ENCODE peak calls at places on chromosomes 1 and 21, in seven cellular contexts. I, T, X, C, N, V and G are unnamed samples.

GRCh38 chr1:172662464-172663109 is 3.7 kb downstream of the FASLG start:
- DNase-seq in I (peak), T (peak), X (peak), C (peak), N (peak), V (no peak), G (peak)

GRCh38 chr21:37407719-37408455 is 41.3 kb downstream of the DYRK1A start:
- DNase-seq in I (peak), T (no peak), X (no peak), C (no peak), N (no peak), V (no peak), G (peak)

GRCh38 chr1:173393655-173393993 is 83.5 kb upstream of the PRDX6 start:
- DNase-seq in I (no peak), T (no peak), X (no peak), C (no peak), N (no peak), V (no peak), G (peak)

GRCh38 chr1:234550341-234551031 is 59.5 kb downstream of the IRF2BP2 start:
- DNase-seq in I (peak), T (no peak), X (peak), C (no peak), N (no peak), V (peak), G (no peak)

GRCh38 chr1:161177936-161178244 is 583 bp upstream of the B4GALT3 start:
- DNase-seq in I (no peak), T (no peak), X (no peak), C (no peak), N (no peak), V (no peak), G (no peak)

GRCh38 chr1:33098371-33098770 is 17.4 kb downstream of the AZIN2 start:
- DNase-seq in I (peak), T (no peak), X (no peak), C (no peak), N (no peak), V (no peak), G (peak)

GRCh38 chr1:7267493-7267892 is 482.2 kb downstream of the CAMTA1 start:
- DNase-seq in I (peak), T (no peak), X (no peak), C (peak), N (no peak), V (no peak), G (peak)

GRCh38 chr1:179366093-179366800 is 476 bp downstream of the AXDND1 start:
- DNase-seq in I (peak), T (no peak), X (no peak), C (no peak), N (no peak), V (no peak), G (peak)

GRCh38 chr1:94661431-94661830 is 119.9 kb upstream of the F3 start:
- DNase-seq in I (no peak), T (no peak), X (no peak), C (no peak), N (no peak), V (no peak), G (no peak)

GRCh38 chr1:235910357-235911299 is 43.9 kb upstream of the LYST start:
- DNase-seq in I (peak), T (no peak), X (no peak), C (peak), N (no peak), V (no peak), G (peak)

GRCh38 chr1:74586253-74586897 is 74.0 kb upstream of the LRRC53 start:
- DNase-seq in I (no peak), T (no peak), X (no peak), C (no peak), N (no peak), V (no peak), G (peak)